ENCODE peak calls at places on chromosomes 16 and 17, in four cellular contexts. N is neural crest cell, V is fibroblast of lung, W is GM23338. C is an unnamed sample.

GRCh38 chr16:82987767-82988166 is 361.0 kb downstream of the CDH13 start:
- DNase-seq in V (no peak), W (no peak), N (no peak), C (no peak)

GRCh38 chr17:21001813-21002221 is 41.0 kb downstream of the USP22 start:
- DNase-seq in V (peak; percentile 14), W (no peak), N (no peak), C (no peak)

GRCh38 chr16:78474762-78475161 is 375.3 kb downstream of the WWOX start:
- DNase-seq in W (no peak), N (no peak), V (no peak), C (no peak)

GRCh38 chr16:1774456-1774795 is 1.5 kb upstream of the MRPS34 start:
- DNase-seq in N (no peak), V (no peak), W (no peak), C (no peak)

GRCh38 chr17:78032166-78032565 is 73.7 kb downstream of the TNRC6C start:
- DNase-seq in N (no peak), V (peak; percentile 70), W (no peak), C (no peak)

GRCh38 chr17:75785770-75786538 is 1.3 kb downstream of the UNK start:
- DNase-seq in V (peak; percentile 51), W (no peak), N (no peak), C (no peak)

GRCh38 chr16:57846078-57846697 is 43.9 kb upstream of the KIFC3 start:
- DNase-seq in V (no peak), W (peak; percentile 91), N (no peak), C (no peak)

GRCh38 chr17:65559802-65560627 is 1.4 kb downstream of the AXIN2 start:
- DNase-seq in W (peak; percentile 71), V (no peak), N (peak; percentile 62), C (no peak)

GRCh38 chr17:74467221-74467951 is 952 bp downstream of the CD300A start:
- DNase-seq in V (no peak), N (no peak), W (peak; percentile 54), C (no peak)

GRCh38 chr17:81731271-81731670 is 19.2 kb downstream of the SLC25A10 start:
- DNase-seq in W (no peak), V (no peak), N (no peak), C (no peak)

GRCh38 chr17:19714542-19715411 is 1.6 kb downstream of the SLC47A2 start:
- DNase-seq in W (no peak), V (no peak), N (no peak), C (no peak)

GRCh38 chr17:34654871-34655270 is 75.5 kb downstream of the TMEM132E start:
- DNase-seq in V (no peak), N (no peak), W (no peak), C (no peak)

GRCh38 chr17:49996495-49997255 is 1.7 kb upstream of the DLX3 start:
- DNase-seq in W (peak; percentile 64), N (peak; percentile 86), V (peak; percentile 17), C (peak; percentile 66)

GRCh38 chr16:19518423-19518822 is 3.5 kb downstream of the GDE1 start:
- DNase-seq in W (no peak), N (no peak), V (no peak), C (no peak)

GRCh38 chr17:58200024-58200633 is 7.6 kb downstream of the EPX start:
- DNase-seq in N (peak; percentile 62), V (peak; percentile 28), W (peak; percentile 91), C (peak; percentile 33)

GRCh38 chr17:79005063-79005861 is 4.3 kb downstream of the CANT1 start:
- DNase-seq in N (no peak), W (no peak), V (no peak), C (peak; percentile 54)

GRCh38 chr17:66203274-66204015 is 11.5 kb upstream of the CEP112 start:
- DNase-seq in N (no peak), V (no peak), W (no peak), C (no peak)

GRCh38 chr17:77728871-77729270 is 229.6 kb upstream of the TNRC6C start:
- DNase-seq in N (no peak), W (no peak), V (no peak), C (no peak)

GRCh38 chr17:78957076-78957475 is 22.6 kb downstream of the LGALS3BP start:
- DNase-seq in N (no peak), V (peak; percentile 61), W (no peak), C (no peak)

GRCh38 chr17:32777436-32777835 is 99.5 kb downstream of the MYO1D start:
- DNase-seq in N (no peak), W (no peak), V (no peak), C (peak; percentile 35)

GRCh38 chr16:79286646-79287423 is 313.7 kb downstream of the MAF start:
- DNase-seq in N (no peak), W (peak; percentile 42), V (no peak), C (no peak)

GRCh38 chr17:35257080-35257701 is 14.3 kb downstream of the SLFN5 start:
- DNase-seq in N (no peak), W (peak; percentile 6), V (peak; percentile 84), C (peak; percentile 66)

GRCh38 chr17:41308251-41308917 is 725 bp downstream of the KRTAP16-1 start:
- DNase-seq in N (no peak), V (no peak), W (no peak), C (no peak)

GRCh38 chr17:38919316-38920078 is 5.9 kb upstream of the LASP1NB start:
- DNase-seq in W (no peak), N (no peak), V (no peak), C (no peak)

GRCh38 chr16:86222541-86222940 is 287.8 kb upstream of the FOXF1 start:
- DNase-seq in W (peak; percentile 39), V (peak; percentile 82), N (no peak), C (no peak)

GRCh38 chr16:46591257-46591656 is 29.9 kb downstream of the SHCBP1 start:
- DNase-seq in W (no peak), N (no peak), V (no peak), C (no peak)

GRCh38 chr17:56322991-56323390 is 169.7 kb downstream of the ANKFN1 start:
- DNase-seq in N (no peak), V (no peak), W (no peak), C (no peak)

GRCh38 chr16:76228546-76229146 is 48.6 kb upstream of the CNTNAP4 start:
- DNase-seq in W (no peak), V (no peak), N (no peak), C (no peak)

GRCh38 chr17:19727466-19728113 is 11.2 kb upstream of the SLC47A2 start:
- DNase-seq in V (peak; percentile 87), N (no peak), W (no peak), C (no peak)

GRCh38 chr16:57446530-57447141 is 549 bp downstream of the CIAPIN1 start:
- DNase-seq in V (peak; percentile 20), W (peak; percentile 56), N (peak; percentile 19), C (peak; percentile 41)

GRCh38 chr17:40490289-40490853 is 11.1 kb downstream of the TNS4 start:
- DNase-seq in V (peak; percentile 81), W (peak; percentile 70), N (no peak), C (peak; percentile 75)

GRCh38 chr17:49851387-49852291 is 3.8 kb upstream of the TAC4 start:
- DNase-seq in W (peak; percentile 85), V (peak; percentile 62), N (peak; percentile 80), C (no peak)

GRCh38 chr16:50068550-50068949 is 2.8 kb downstream of the HEATR3 start:
- DNase-seq in N (no peak), W (no peak), V (peak; percentile 63), C (no peak)

GRCh38 chr16:50067290-50067853 is 1.6 kb downstream of the HEATR3 start:
- DNase-seq in N (peak; percentile 8), V (peak; percentile 69), W (peak; percentile 47), C (peak; percentile 16)

GRCh38 chr16:50065241-50065623 is 538 bp upstream of the HEATR3 start:
- DNase-seq in W (no peak), V (no peak), N (no peak), C (no peak)

GRCh38 chr16:50065624-50066481 is at the start of gene HEATR3:
- DNase-seq in W (peak; percentile 94), N (peak; percentile 90), V (peak; percentile 94), C (peak; percentile 97)

DNA sequence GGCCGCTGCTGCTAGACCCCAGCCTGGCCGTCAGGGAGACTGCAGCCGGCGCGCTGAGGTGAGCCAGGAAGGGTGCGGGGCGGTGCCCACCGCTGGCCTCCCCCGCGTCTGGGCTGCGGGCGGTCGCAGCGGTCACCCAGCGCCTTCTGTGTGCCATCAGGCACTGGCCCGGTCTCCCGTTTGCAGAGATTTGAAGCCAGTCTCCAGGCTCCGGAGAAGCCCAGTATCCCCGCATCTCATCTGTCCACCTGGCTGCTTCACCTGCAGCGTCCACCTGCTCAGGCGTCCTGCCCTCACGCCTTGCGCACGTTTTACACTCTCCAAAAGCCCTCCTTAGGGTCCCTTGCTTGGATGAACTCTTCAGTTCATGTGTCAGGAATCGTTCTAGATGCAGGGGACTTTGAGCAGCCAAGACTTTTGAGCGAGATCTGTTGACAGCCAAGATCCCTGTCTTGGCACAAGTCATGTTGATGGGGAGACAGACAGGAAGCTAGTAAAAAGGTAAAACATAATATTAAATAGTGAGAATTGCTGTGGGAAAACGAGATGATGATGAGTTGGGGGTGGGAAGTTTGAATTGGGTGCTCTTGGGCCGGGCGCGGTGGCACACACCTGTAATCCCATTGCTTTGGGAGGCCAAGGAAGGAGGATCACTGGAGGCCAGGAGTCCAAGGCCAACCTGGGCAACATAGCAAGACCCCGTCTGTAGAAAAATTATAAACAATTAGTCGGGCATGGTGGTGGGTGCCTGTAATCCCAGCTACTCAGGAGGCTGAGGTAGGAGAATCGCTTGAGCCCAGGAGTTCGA is 916 bp downstream of the HEATR3 start:
- DNase-seq in W (no peak), N (no peak), V (no peak), C (peak; percentile 4)
- TF ChIP-seq CTCF in W (no peak), N (peak; percentile 25), V (no peak), C (no peak)

GRCh38 chr17:44409309-44410028 is 20.0 kb upstream of the ITGA2B start:
- DNase-seq in V (no peak), N (no peak), W (peak; percentile 28), C (no peak)
- TF ChIP-seq CTCF in V (no peak), N (peak; percentile 50), W (no peak), C (no peak)

GRCh38 chr17:1038459-1039118 is 41.7 kb downstream of the TIMM22 start:
- DNase-seq in V (no peak), W (no peak), N (no peak), C (no peak)

GRCh38 chr17:1036171-1036844 is 39.4 kb downstream of the TIMM22 start:
- DNase-seq in W (no peak), V (no peak), N (no peak), C (no peak)

GRCh38 chr17:1036845-1037237 is 39.9 kb downstream of the TIMM22 start:
- DNase-seq in V (no peak), N (no peak), W (no peak), C (no peak)

GRCh38 chr17:1035546-1036170 is 38.7 kb downstream of the TIMM22 start:
- DNase-seq in W (no peak), N (no peak), V (no peak), C (no peak)

DNA sequence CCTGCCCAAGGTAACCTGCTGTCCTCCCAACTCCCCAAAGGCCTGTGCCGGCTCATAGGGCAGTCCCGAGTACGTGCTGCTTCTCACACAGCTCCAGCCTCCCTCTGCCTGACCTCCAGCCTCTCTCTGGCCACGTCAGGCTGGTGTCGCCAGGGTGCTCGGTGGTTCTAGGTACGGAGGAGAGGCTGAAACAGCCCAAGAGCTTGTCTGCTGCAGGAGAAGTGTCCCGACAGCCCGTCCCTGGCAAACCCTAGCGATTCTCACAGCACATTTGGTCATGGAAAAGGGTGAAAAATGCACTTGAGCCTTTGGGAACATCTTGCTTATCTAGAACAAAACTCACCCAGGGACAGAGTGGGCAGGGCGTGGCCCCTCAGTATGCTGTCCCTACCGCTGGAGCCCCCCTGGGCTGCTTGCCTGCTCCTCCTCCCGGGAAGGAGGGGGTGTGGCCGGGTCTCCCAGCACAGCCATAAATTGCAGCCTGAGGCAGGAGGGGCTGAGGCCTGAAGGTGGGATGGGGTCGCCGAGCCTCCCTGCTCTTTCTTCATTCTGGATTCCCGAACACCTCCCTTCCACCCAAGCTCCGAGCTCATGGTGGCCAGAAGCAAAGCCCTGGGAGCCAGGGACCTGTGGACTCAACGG is 40.4 kb downstream of the TIMM22 start:
- DNase-seq in N (no peak), V (no peak), W (no peak), C (no peak)
- TF ChIP-seq CTCF in N (no peak), V (no peak), W (no peak), C (no peak)

GRCh38 chr16:55021595-55022475 is 91.2 kb downstream of the IRX5 start:
- DNase-seq in N (no peak), V (no peak), W (peak; percentile 68), C (peak; percentile 41)
- TF ChIP-seq CTCF in N (peak; percentile 34), V (no peak), W (peak; percentile 71), C (no peak)

C was measured in RWPE1.